ENCODE peak calls at places on chromosome 4, in seven cellular contexts. S is nephron progenitor cell, R is colonic mucosa, X is body of pancreas, B is natural killer cell, E is endothelial cell, Y is PC-3. F is an unnamed sample.
A peak's percentile ranks its signal among the peaks of the same experiment; 100 is the strongest.

GRCh38 chr4:128384091-128384520 is 96.5 kb upstream of the PGRMC2 start:
- DNase-seq in S (no peak), R (no peak), X (no peak), B (no peak), E (no peak), Y (no peak), F (no peak)

GRCh38 chr4:175784986-175785525 is 27.0 kb downstream of the GPM6A start:
- DNase-seq in S (no peak), R (no peak), X (no peak), B (no peak), E (no peak), Y (no peak), F (no peak)

GRCh38 chr4:26748805-26749204 is 111.8 kb upstream of the STIM2 start:
- DNase-seq in S (no peak), R (no peak), X (no peak), B (no peak), E (no peak), Y (no peak), F (no peak)

GRCh38 chr4:86033171-86033570 is 326.7 kb downstream of the MAPK10 start:
- DNase-seq in S (no peak), R (no peak), X (peak; percentile 21), B (no peak), E (no peak), Y (peak; percentile 64), F (no peak)

GRCh38 chr4:38154681-38155588 is 194.7 kb downstream of the PTTG2 start:
- DNase-seq in S (no peak), R (peak; percentile 84), X (peak; percentile 83), B (no peak), E (no peak), Y (no peak), F (peak; percentile 44)

GRCh38 chr4:40980318-40980883 is 230.6 kb downstream of the NSUN7 start:
- DNase-seq in S (no peak), R (no peak), X (no peak), B (no peak), E (peak; percentile 6), Y (peak; percentile 62), F (no peak)

GRCh38 chr4:141352328-141352727 is 131.6 kb downstream of the ZNF330 start:
- DNase-seq in S (no peak), R (no peak), X (no peak), B (no peak), E (no peak), Y (no peak), F (no peak)

GRCh38 chr4:69875986-69876542 is 16.1 kb upstream of the SULT1E1 start:
- DNase-seq in S (no peak), R (no peak), X (no peak), B (no peak), E (no peak), Y (no peak), F (no peak)

GRCh38 chr4:48642421-48643144 is 137.5 kb downstream of the FRYL start:
- DNase-seq in S (no peak), R (no peak), X (no peak), B (no peak), E (no peak), Y (no peak), F (no peak)

GRCh38 chr4:72295966-72296557 is 264.3 kb downstream of the NPFFR2 start:
- DNase-seq in S (peak; percentile 5), R (no peak), X (no peak), B (no peak), E (no peak), Y (peak; percentile 90), F (no peak)

GRCh38 chr4:52312722-52313121 is 261.6 kb downstream of the SPATA18 start:
- DNase-seq in S (peak; percentile 5), R (no peak), X (no peak), B (no peak), E (no peak), Y (peak; percentile 94), F (peak; percentile 67)

GRCh38 chr4:87863486-87863885 is 30.7 kb downstream of the MEPE start:
- DNase-seq in S (no peak), R (no peak), X (no peak), B (no peak), E (no peak), Y (no peak), F (no peak)

GRCh38 chr4:187555174-187555573 is 440.4 kb upstream of the ZFP42 start:
- DNase-seq in S (no peak), R (no peak), X (no peak), B (no peak), E (no peak), Y (peak; percentile 43), F (no peak)

GRCh38 chr4:9999956-10000551 is 21.2 kb downstream of the SLC2A9 start:
- DNase-seq in S (no peak), R (no peak), X (no peak), B (no peak), E (no peak), Y (peak; percentile 33), F (no peak)

GRCh38 chr4:154344686-154345085 is 146.9 kb downstream of the DCHS2 start:
- DNase-seq in S (no peak), R (no peak), X (no peak), B (no peak), E (no peak), Y (peak; percentile 2), F (no peak)

GRCh38 chr4:98685225-98686045 is 27.0 kb upstream of the TSPAN5 start:
- DNase-seq in S (no peak), R (no peak), X (no peak), B (no peak), E (no peak), Y (no peak), F (no peak)

GRCh38 chr4:20682853-20683252 is 17.4 kb upstream of the PACRGL start:
- DNase-seq in S (no peak), R (no peak), X (no peak), B (no peak), E (no peak), Y (no peak), F (no peak)

DNA sequence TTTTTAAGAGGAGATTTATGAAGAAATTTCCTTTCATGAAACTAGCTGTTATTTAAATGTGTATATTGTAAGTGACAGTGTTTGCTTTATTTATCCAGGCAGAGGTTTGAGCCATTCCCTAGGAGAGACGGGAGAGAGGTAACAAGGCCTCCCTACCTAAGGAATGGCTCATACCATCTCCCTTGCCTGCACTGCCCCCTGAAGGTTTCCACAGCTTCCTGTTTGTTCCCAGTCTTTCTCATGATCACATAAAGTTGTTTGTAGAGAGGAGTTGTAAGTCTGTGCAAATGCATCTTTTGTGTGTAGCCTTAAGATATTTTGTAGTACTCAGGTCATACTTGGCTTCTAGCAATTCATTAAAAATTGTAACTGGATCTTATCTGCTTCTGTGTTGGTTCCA is 1504.5 kb upstream of the PCDH10 start:
- DNase-seq in S (peak; percentile 21), R (no peak), X (no peak), B (no peak), E (peak; percentile 26), Y (peak; percentile 38), F (peak; percentile 13)
- TF ChIP-seq CTCF in S (peak; percentile 51), R (no peak), X (peak; percentile 32), B (no peak), E (no peak), Y (peak; percentile 58), F (no peak)

GRCh38 chr4:42366959-42367358 is 30.3 kb upstream of the SHISA3 start:
- DNase-seq in S (no peak), R (no peak), X (no peak), B (no peak), E (no peak), Y (no peak), F (no peak)

GRCh38 chr4:42369489-42369888 is 27.8 kb upstream of the SHISA3 start:
- DNase-seq in S (no peak), R (no peak), X (no peak), B (no peak), E (no peak), Y (no peak), F (no peak)

DNA sequence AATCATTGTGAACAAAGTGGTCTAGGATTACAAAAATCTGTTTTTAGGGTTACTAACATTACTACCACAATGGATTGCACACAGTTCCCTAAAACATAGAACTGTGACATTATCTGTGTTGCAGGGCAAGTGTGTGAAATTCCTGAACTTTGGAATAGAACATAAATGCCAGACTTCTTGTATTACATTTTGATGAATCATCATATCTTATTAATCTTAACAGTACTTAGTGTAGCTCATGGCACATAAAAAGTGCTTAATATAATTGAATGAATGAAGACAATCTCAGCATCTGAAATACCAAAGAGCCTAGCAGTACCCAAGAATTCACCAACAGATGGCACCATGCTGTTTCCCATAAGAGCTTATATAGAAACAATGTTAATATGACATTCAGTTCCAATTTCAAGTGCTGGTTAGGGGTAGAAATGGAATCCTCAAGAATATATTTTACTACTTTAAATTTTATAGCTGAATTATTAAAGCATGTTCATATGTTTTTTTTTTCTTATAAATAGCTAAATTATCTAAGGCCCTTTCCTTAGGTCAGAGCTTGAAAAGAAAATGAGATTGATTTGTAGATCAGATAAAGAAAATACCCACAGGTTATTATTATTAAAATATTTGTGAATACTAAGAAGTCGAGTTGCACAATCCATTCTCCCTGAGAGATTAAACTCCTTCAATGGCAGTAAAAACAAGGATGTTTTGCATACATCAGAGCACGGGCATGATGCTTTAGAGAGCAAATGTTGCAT is 25.8 kb upstream of the SHISA3 start:
- DNase-seq in S (no peak), R (no peak), X (no peak), B (no peak), E (no peak), Y (peak; percentile 77), F (no peak)
- TF ChIP-seq CTCF in S (peak; percentile 54), R (peak; percentile 50), X (peak; percentile 57), B (no peak), E (peak; percentile 34), Y (peak; percentile 68), F (no peak)

DNA sequence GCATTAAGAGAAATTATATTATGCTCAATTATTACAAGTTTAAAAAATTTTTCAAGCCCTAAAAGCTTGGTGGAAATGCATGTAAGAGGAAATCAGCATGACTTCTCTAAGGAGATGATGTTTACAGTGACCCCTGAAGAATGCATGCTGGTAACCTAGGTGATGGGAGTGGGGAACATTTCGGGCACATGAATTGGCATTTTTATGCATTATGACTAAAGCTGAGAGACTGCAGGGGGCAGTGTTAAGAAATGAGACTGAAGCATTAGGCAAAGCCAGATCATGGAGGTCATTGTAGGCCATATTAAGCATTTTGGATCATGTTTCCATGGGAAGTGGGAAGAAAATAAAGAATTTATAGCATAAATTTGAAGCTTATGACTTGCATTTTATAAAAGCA is 421.3 kb downstream of the FAT4 start:
- DNase-seq in S (no peak), R (no peak), X (no peak), B (no peak), E (peak; percentile 20), Y (peak; percentile 44), F (no peak)
- TF ChIP-seq CTCF in S (no peak), R (no peak), X (no peak), B (no peak), E (no peak), Y (peak; percentile 44), F (no peak)

GRCh38 chr4:100913685-100914084 is 395.9 kb upstream of the EMCN start:
- DNase-seq in S (no peak), R (no peak), X (no peak), B (no peak), E (no peak), Y (no peak), F (no peak)

GRCh38 chr4:100906973-100907372 is 389.2 kb upstream of the EMCN start:
- DNase-seq in S (no peak), R (no peak), X (no peak), B (no peak), E (no peak), Y (no peak), F (no peak)

GRCh38 chr4:100908540-100908939 is 390.7 kb upstream of the EMCN start:
- DNase-seq in S (no peak), R (no peak), X (no peak), B (no peak), E (no peak), Y (no peak), F (no peak)

GRCh38 chr4:100907465-100908454 is 389.9 kb upstream of the EMCN start:
- DNase-seq in S (no peak), R (no peak), X (no peak), B (no peak), E (peak; percentile 7), Y (peak; percentile 50), F (peak; percentile 17)
- TF ChIP-seq CTCF in S (no peak), R (peak; percentile 19), X (peak; percentile 31), B (no peak), E (peak; percentile 69), Y (peak; percentile 59), F (no peak)